ENCODE peak calls at places on chromosomes 6 and 20, in ten cellular contexts. One of them, this sample, is unnamed.

GRCh38 chr6:98215531-98215930 is 618.8 kb upstream of the POU3F2 start:
- DNase-seq in RWPE2: no peak
- DNase-seq in neural crest cell: no peak
- DNase-seq in stimulated activated CD4-positive, alpha-beta T cell treated with anti-CD3 and anti-CD28 coated beads, TNF-alpha, amount 100 ng/mL, for 48 hours: no peak
- DNase-seq in H54: no peak
- DNase-seq in EH: no peak
- DNase-seq in left ventricle myocardium inferior: no peak
- DNase-seq in hepatocyte: no peak
- DNase-seq in activated naive CD4-positive, alpha-beta T cell: no peak
- DNase-seq in astrocyte of the spinal cord: no peak
- DNase-seq in this sample: no peak

GRCh38 chr6:119856136-119856535 is 506.6 kb upstream of the MAN1A1 start:
- DNase-seq in left ventricle myocardium inferior: no peak
- DNase-seq in hepatocyte: no peak
- DNase-seq in neural crest cell: no peak
- DNase-seq in EH: no peak
- DNase-seq in RWPE2: no peak
- DNase-seq in astrocyte of the spinal cord: peak; percentile 32
- DNase-seq in H54: peak; percentile 5
- DNase-seq in stimulated activated CD4-positive, alpha-beta T cell treated with anti-CD3 and anti-CD28 coated beads, TNF-alpha, amount 100 ng/mL, for 48 hours: peak; percentile 6
- DNase-seq in activated naive CD4-positive, alpha-beta T cell: no peak
- DNase-seq in this sample: no peak

GRCh38 chr6:151647871-151648639 is 154.2 kb downstream of the CCDC170 start:
- DNase-seq in H54: no peak
- DNase-seq in hepatocyte: peak; percentile 18
- DNase-seq in EH: peak; percentile 16
- DNase-seq in activated naive CD4-positive, alpha-beta T cell: no peak
- DNase-seq in stimulated activated CD4-positive, alpha-beta T cell treated with anti-CD3 and anti-CD28 coated beads, TNF-alpha, amount 100 ng/mL, for 48 hours: no peak
- DNase-seq in RWPE2: no peak
- DNase-seq in astrocyte of the spinal cord: no peak
- DNase-seq in left ventricle myocardium inferior: no peak
- DNase-seq in neural crest cell: peak; percentile 20
- DNase-seq in this sample: peak; percentile 33

GRCh38 chr6:108630050-108630714 is 69.5 kb downstream of the FOXO3 start:
- DNase-seq in RWPE2: no peak
- DNase-seq in activated naive CD4-positive, alpha-beta T cell: no peak
- DNase-seq in neural crest cell: no peak
- DNase-seq in H54: no peak
- DNase-seq in hepatocyte: no peak
- DNase-seq in astrocyte of the spinal cord: no peak
- DNase-seq in stimulated activated CD4-positive, alpha-beta T cell treated with anti-CD3 and anti-CD28 coated beads, TNF-alpha, amount 100 ng/mL, for 48 hours: no peak
- DNase-seq in EH: no peak
- DNase-seq in left ventricle myocardium inferior: no peak
- DNase-seq in this sample: no peak

GRCh38 chr6:11432713-11433450 is 104.7 kb upstream of the TMEM170B start:
- DNase-seq in neural crest cell: no peak
- DNase-seq in EH: peak; percentile 96
- DNase-seq in stimulated activated CD4-positive, alpha-beta T cell treated with anti-CD3 and anti-CD28 coated beads, TNF-alpha, amount 100 ng/mL, for 48 hours: no peak
- DNase-seq in hepatocyte: no peak
- DNase-seq in RWPE2: no peak
- DNase-seq in activated naive CD4-positive, alpha-beta T cell: no peak
- DNase-seq in astrocyte of the spinal cord: peak; percentile 92
- DNase-seq in H54: no peak
- DNase-seq in left ventricle myocardium inferior: no peak
- DNase-seq in this sample: no peak

GRCh38 chr6:165726915-165727314 is 63.9 kb upstream of the PDE10A start:
- DNase-seq in H54: no peak
- DNase-seq in neural crest cell: no peak
- DNase-seq in RWPE2: no peak
- DNase-seq in activated naive CD4-positive, alpha-beta T cell: no peak
- DNase-seq in EH: no peak
- DNase-seq in stimulated activated CD4-positive, alpha-beta T cell treated with anti-CD3 and anti-CD28 coated beads, TNF-alpha, amount 100 ng/mL, for 48 hours: no peak
- DNase-seq in astrocyte of the spinal cord: peak; percentile 16
- DNase-seq in left ventricle myocardium inferior: no peak
- DNase-seq in hepatocyte: no peak
- DNase-seq in this sample: no peak

GRCh38 chr6:166836785-166837718 is 119.3 kb downstream of the RNASET2 start:
- DNase-seq in hepatocyte: no peak
- DNase-seq in left ventricle myocardium inferior: no peak
- DNase-seq in EH: no peak
- DNase-seq in stimulated activated CD4-positive, alpha-beta T cell treated with anti-CD3 and anti-CD28 coated beads, TNF-alpha, amount 100 ng/mL, for 48 hours: no peak
- DNase-seq in astrocyte of the spinal cord: no peak
- DNase-seq in H54: no peak
- DNase-seq in RWPE2: peak; percentile 40
- DNase-seq in neural crest cell: no peak
- DNase-seq in activated naive CD4-positive, alpha-beta T cell: no peak
- DNase-seq in this sample: no peak

GRCh38 chr6:128597956-128598355 is 77.6 kb upstream of the PTPRK start:
- DNase-seq in EH: no peak
- DNase-seq in activated naive CD4-positive, alpha-beta T cell: no peak
- DNase-seq in left ventricle myocardium inferior: no peak
- DNase-seq in stimulated activated CD4-positive, alpha-beta T cell treated with anti-CD3 and anti-CD28 coated beads, TNF-alpha, amount 100 ng/mL, for 48 hours: no peak
- DNase-seq in H54: no peak
- DNase-seq in hepatocyte: no peak
- DNase-seq in neural crest cell: no peak
- DNase-seq in astrocyte of the spinal cord: no peak
- DNase-seq in RWPE2: no peak
- DNase-seq in this sample: no peak

GRCh38 chr6:111994791-111995190 is 59.1 kb upstream of the CCN6 start:
- DNase-seq in hepatocyte: no peak
- DNase-seq in neural crest cell: no peak
- DNase-seq in RWPE2: no peak
- DNase-seq in astrocyte of the spinal cord: no peak
- DNase-seq in left ventricle myocardium inferior: no peak
- DNase-seq in EH: no peak
- DNase-seq in stimulated activated CD4-positive, alpha-beta T cell treated with anti-CD3 and anti-CD28 coated beads, TNF-alpha, amount 100 ng/mL, for 48 hours: no peak
- DNase-seq in activated naive CD4-positive, alpha-beta T cell: no peak
- DNase-seq in H54: no peak
- DNase-seq in this sample: no peak

GRCh38 chr6:138099832-138100231 is 7.4 kb downstream of the PERP start:
- DNase-seq in EH: peak; percentile 89
- DNase-seq in H54: no peak
- DNase-seq in activated naive CD4-positive, alpha-beta T cell: no peak
- DNase-seq in RWPE2: no peak
- DNase-seq in hepatocyte: peak; percentile 34
- DNase-seq in stimulated activated CD4-positive, alpha-beta T cell treated with anti-CD3 and anti-CD28 coated beads, TNF-alpha, amount 100 ng/mL, for 48 hours: no peak
- DNase-seq in astrocyte of the spinal cord: peak; percentile 57
- DNase-seq in neural crest cell: no peak
- DNase-seq in left ventricle myocardium inferior: no peak
- DNase-seq in this sample: no peak

GRCh38 chr20:1302578-1303541 is 26.1 kb downstream of the SDCBP2 start:
- DNase-seq in H54: peak; percentile 78
- DNase-seq in EH: no peak
- DNase-seq in neural crest cell: no peak
- DNase-seq in left ventricle myocardium inferior: no peak
- DNase-seq in activated naive CD4-positive, alpha-beta T cell: no peak
- DNase-seq in stimulated activated CD4-positive, alpha-beta T cell treated with anti-CD3 and anti-CD28 coated beads, TNF-alpha, amount 100 ng/mL, for 48 hours: no peak
- DNase-seq in astrocyte of the spinal cord: no peak
- DNase-seq in RWPE2: no peak
- DNase-seq in hepatocyte: no peak
- DNase-seq in this sample: no peak

GRCh38 chr6:140636237-140636636 is 1261.8 kb upstream of the CITED2 start:
- DNase-seq in astrocyte of the spinal cord: no peak
- DNase-seq in left ventricle myocardium inferior: no peak
- DNase-seq in EH: no peak
- DNase-seq in hepatocyte: no peak
- DNase-seq in RWPE2: no peak
- DNase-seq in neural crest cell: no peak
- DNase-seq in stimulated activated CD4-positive, alpha-beta T cell treated with anti-CD3 and anti-CD28 coated beads, TNF-alpha, amount 100 ng/mL, for 48 hours: no peak
- DNase-seq in H54: no peak
- DNase-seq in activated naive CD4-positive, alpha-beta T cell: no peak
- DNase-seq in this sample: no peak

GRCh38 chr6:100343678-100344077 is 121.0 kb downstream of the SIM1 start:
- DNase-seq in astrocyte of the spinal cord: no peak
- DNase-seq in hepatocyte: no peak
- DNase-seq in stimulated activated CD4-positive, alpha-beta T cell treated with anti-CD3 and anti-CD28 coated beads, TNF-alpha, amount 100 ng/mL, for 48 hours: no peak
- DNase-seq in left ventricle myocardium inferior: no peak
- DNase-seq in RWPE2: no peak
- DNase-seq in activated naive CD4-positive, alpha-beta T cell: no peak
- DNase-seq in EH: peak; percentile 88
- DNase-seq in H54: no peak
- DNase-seq in neural crest cell: no peak
- DNase-seq in this sample: no peak